ENCODE peak calls at places on chromosome 17, in six cellular contexts. U is HepG2, L is HCT116, R is K562, X is H1, B is GM12878. G is an unnamed sample. For H3K4me1, the result is how much of the 10 kb centered on the place peaks cover.

GRCh38 chr17:10026786-10027046 is 121.6 kb upstream of the RCVRN start:
- DNase-seq in U (no peak), L (no peak), R (no peak), X (no peak), B (no peak), G (no peak)

GRCh38 chr17:17535957-17536356 is 39.8 kb upstream of the RASD1 start:
- DNase-seq in U (no peak), L (no peak), R (no peak), X (no peak), B (no peak), G (no peak)

GRCh38 chr17:65527857-65528591 is 33.4 kb downstream of the AXIN2 start:
- DNase-seq in U (peak), L (no peak), R (no peak), X (no peak), B (no peak), G (no peak)

GRCh38 chr17:30956764-30957374 is 14.0 kb upstream of the RNF135 start:
- DNase-seq in U (no peak), L (no peak), R (no peak), X (no peak), B (no peak), G (no peak)

GRCh38 chr17:64491034-64491860 is 5.6 kb downstream of the POLG2 start:
- DNase-seq in U (peak), L (no peak), R (no peak), X (no peak), B (no peak), G (no peak)

GRCh38 chr17:20008242-20009051 is 712 bp upstream of the SPECC1 start:
- DNase-seq in U (no peak), L (no peak), R (peak), X (no peak), B (no peak), G (no peak)

GRCh38 chr17:28033972-28034714 is 8.3 kb upstream of the NLK start:
- DNase-seq in U (no peak), L (no peak), R (peak), X (no peak), B (no peak), G (no peak)

GRCh38 chr17:48570325-48571023 is 7.7 kb downstream of the HOXB4 start:
- DNase-seq in U (no peak), L (no peak), R (peak), X (no peak), B (no peak), G (no peak)

GRCh38 chr17:77347544-77347943 is 206.8 kb downstream of the SEC14L1 start:
- DNase-seq in U (no peak), L (no peak), R (no peak), X (no peak), B (no peak), G (no peak)

GRCh38 chr17:77344038-77344437 is 203.3 kb downstream of the SEC14L1 start:
- DNase-seq in U (no peak), L (no peak), R (no peak), X (no peak), B (no peak), G (no peak)

GRCh38 chr17:77345260-77345910 is 204.6 kb downstream of the SEC14L1 start:
- DNase-seq in U (no peak), L (no peak), R (no peak), X (no peak), B (no peak), G (no peak)

GRCh38 chr17:77346765-77347164 is 206.0 kb downstream of the SEC14L1 start:
- DNase-seq in U (no peak), L (no peak), R (no peak), X (no peak), B (no peak), G (no peak)

GRCh38 chr17:77343031-77343866 is 202.5 kb downstream of the SEC14L1 start:
- DNase-seq in U (no peak), L (no peak), R (no peak), X (no peak), B (no peak), G (no peak)
- TF ChIP-seq ZNF274 in U (no peak), L (no peak), R (no peak), X (no peak), B (no peak), G (no peak)

GRCh38 chr17:55895112-55895759 is 144.4 kb downstream of the PCTP start:
- DNase-seq in U (no peak), L (no peak), R (no peak), X (no peak), B (no peak), G (no peak)
- H3K9ac ChIP-seq in U (no peak), L (no peak), R (no peak), X (no peak), B (no peak), G (no peak)

DNA sequence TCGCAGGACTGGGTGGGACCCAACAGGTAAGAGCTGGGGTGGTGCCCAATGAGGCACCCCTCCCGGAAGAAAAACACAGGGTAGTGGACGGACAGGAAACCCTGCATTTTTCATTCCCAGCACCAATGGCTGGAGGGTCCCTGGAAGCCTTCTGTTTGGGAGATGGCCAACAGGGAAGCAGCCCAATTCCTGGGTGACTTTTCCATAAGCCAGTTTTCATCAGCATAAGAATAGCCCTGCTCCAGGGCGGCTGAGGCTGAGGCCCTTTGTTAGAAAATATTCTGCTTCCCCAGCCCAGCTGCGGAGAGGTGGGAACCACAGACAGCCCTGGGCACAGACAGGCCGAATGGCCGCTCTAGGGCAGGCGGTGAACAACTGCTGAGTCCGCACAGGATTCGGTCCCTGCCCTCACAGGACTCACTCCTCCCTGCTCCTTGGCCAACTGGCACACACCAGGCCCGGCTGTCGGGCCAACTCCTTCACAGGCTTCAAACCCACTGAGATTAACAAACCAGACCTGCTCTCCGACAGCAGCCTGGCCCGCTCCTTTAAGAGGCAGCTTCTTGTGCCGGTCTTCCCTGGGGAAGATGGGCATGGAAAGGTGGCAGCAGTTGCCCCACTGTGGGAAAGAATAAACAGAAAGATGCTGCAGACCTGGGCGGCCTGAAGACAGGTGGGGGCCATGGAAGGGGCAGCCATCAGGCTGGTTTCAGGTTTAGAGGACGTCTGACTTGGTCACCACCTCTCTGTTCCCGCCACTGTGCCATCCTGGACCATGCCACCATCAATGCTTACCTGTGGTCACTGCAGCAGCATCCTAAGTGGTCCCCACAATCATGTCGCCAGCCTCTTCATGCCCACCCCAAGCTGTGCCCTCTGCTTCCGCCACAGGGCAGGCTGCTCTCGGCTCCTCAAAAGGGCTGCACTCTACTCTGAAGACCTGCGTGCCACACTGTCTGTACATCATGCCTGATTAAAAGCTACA is 10.1 kb downstream of the SMIM5 start:
- DNase-seq in U (no peak), L (no peak), R (no peak), X (peak), B (no peak), G (peak)
- H3K4me1 ChIP-seq in U (under half), L (under half), R (under half), X (under half), B (under half), G (under half)

DNA sequence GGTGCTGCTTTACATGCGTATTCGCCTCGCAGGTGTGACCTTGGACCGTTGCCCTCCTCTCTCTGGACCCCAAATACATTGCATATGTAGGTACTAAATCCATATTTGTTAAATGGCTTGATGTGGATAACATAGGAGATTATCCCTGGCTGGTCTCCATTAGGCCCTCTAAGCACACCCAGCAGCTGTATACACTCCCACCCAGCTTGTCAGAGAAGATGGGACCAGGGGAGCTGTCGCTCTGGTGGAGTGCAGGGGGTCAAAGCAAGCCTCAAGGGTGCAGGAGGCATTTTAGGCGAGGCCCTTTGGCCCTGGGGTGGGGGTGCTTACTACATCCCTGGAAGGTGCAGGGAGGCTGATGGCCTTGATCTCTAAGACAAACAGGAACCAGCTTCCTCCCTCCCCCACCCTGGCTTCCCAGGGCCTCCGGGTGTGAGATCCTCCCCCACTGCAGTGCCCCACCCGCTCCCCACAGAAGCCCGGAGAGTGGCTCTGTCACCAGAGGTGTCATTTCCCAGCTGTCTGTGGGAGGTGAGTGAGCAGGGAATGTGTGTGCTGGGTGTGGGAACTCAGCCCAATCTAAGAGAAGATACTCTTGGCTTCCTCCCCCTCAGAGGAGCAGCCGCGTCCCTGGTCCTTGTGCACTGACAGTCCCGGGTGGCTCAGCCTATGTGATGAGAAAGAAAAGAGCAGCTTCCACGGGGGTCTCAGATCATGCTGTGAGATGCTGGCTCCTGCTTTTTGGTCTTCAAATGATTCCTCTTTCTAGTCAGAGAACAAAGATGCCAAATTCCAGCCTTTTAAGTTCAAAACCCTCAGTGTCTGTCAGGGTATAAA is 1.4 kb upstream of the VAMP2 start:
- DNase-seq in U (no peak), L (no peak), R (peak), X (no peak), B (no peak), G (no peak)
- TF ChIP-seq ZNF274 in U (no peak), L (no peak), R (no peak), X (no peak), B (no peak), G (no peak)

DNA sequence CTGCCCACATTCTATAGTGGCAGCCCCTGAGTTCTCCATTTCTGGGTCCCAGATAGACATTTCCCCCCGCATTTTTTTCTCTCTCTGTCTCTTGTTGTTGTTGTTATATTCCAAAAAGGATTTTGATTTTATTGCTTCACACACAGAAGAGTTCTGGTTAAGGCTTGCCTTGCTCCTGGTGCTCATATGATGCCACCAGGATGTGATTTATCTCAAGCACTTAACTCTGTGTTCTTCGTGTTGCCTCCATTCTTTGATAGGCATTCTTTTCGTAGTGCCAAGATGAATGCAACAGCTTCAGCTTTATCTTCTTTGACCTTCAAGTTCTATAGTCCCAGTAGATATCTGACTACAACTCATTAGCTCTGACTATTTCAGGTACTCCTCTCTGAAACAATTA is 9.1 kb downstream of the ITGA3 start:
- DNase-seq in U (no peak), L (no peak), R (no peak), X (no peak), B (no peak), G (no peak)
- H3K9ac ChIP-seq in U (no peak), L (peak), R (peak), X (no peak), B (no peak), G (no peak)

GRCh38 chr17:38456031-38456815 is 28.0 kb downstream of the ARHGAP23 start:
- DNase-seq in U (no peak), L (no peak), R (no peak), X (no peak), B (no peak), G (no peak)
- H3K4me1 ChIP-seq in U (under half), L (under half), R (under half), X (under half), B (under half), G (under half)

DNA sequence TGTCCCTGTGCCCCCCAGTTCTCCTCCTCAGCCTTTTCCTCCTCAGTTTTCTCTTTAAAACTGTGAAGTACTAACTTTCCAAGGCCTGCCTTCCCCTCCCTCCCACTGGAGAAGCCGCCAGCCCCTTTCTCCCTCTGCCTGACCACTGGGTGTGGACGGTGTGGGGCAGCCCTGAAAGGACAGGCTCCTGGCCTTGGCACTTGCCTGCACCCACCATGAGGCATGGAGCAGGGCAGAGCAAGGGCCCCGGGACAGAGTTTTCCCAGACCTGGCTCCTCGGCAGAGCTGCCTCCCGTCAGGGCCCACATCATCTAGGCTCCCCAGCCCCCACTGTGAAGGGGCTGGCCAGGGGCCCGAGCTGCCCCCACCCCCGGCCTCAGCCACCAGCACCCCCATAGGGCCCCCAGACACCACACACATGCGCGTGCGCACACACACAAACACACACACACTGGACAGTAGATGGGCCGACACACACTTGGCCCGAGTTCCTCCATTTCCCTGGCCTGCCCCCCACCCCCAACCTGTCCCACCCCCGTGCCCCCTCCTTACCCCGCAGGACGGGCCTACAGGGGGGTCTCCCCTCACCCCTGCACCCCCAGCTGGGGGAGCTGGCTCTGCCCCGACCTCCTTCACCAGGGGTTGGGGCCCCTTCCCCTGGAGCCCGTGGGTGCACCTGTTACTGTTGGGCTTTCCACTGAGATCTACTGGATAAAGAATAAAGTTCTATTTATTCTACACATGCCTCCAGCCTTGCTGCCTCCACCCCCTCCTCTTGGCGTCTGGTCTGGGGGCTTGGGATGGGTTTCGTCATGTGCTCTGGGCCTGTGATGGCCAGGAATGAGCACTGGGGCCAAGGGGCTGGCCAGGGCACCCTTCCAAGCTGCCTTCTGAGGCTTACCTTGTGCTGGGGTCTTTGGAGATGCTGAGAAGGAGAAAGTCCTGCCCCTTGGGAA is 7.4 kb downstream of the GJD3 start:
- DNase-seq in U (no peak), L (no peak), R (no peak), X (no peak), B (no peak), G (no peak)
- TF ChIP-seq ZNF274 in U (no peak), L (no peak), R (no peak), X (no peak), B (no peak), G (no peak)

GRCh38 chr17:76149214-76149613 is 8.2 kb upstream of the FOXJ1 start:
- DNase-seq in U (no peak), L (no peak), R (no peak), X (no peak), B (no peak), G (no peak)

GRCh38 chr17:76148015-76148326 is 6.9 kb upstream of the FOXJ1 start:
- DNase-seq in U (no peak), L (no peak), R (no peak), X (no peak), B (no peak), G (no peak)

GRCh38 chr17:76145231-76146052 is 4.4 kb upstream of the FOXJ1 start:
- DNase-seq in U (no peak), L (no peak), R (no peak), X (no peak), B (peak), G (no peak)

GRCh38 chr17:76147211-76148014 is 6.4 kb upstream of the FOXJ1 start:
- DNase-seq in U (peak), L (peak), R (no peak), X (no peak), B (no peak), G (no peak)

DNA sequence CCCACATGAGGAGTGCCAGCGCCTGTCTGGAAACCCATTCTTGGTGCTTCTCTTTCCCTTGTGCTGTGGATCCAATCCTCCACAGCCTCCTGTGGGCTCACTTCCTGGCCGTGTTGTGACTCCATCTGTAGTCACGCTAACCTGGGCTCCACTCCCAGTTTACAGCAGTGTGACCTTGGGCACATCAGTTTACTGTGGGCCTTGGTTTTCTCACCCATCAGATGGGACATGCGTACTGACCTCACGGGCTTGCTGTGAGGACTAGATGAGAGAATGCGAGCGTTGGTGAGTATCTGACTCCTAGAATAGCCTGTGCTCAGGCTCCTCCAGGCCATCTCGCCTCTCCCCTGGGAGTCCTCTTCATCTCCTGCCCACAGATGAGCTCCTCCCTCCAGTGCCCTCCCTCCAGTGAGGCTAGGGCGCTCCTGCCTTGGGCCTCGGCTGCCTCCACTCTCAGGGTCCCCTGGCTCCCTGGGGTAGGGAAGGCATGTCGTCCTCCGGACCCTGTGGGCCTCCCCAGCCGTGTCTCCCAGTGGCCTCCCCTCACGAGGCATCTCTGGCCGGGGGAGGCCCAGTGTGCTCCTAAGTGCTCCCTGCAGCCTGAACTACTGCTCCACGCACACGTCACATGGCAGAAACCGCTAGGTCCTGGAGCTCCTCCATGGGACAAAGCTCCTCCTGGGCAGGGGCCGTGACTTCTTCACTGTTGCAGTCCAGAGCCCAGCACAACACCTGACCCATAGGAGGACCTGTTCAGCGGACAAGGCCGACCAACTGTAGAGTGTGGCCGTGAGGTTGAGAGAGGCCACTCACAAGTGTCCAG is 5.2 kb upstream of the FOXJ1 start:
- DNase-seq in U (no peak), L (no peak), R (no peak), X (no peak), B (no peak), G (no peak)
- H3K9ac ChIP-seq in U (no peak), L (no peak), R (peak), X (no peak), B (peak), G (no peak)

DNA sequence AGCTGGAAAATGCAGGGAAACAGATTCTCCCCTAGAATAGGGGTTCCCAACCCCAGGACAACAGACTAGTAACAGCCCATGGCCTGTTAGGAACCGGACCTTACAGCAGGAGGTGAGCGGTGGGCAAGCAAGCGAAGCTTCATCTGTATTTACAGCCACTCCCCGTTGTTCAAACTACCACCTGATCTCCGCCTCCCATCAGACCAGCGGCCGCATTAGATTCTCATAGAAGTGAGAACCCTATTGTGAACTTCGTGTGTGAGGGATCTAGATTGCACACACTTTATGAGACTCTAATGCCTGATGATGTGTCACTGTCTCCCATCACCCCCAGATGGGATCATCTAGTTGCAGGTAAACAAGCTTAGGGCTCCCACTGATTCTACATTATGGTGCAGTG is 3.5 kb downstream of the CD300LB start:
- DNase-seq in U (no peak), L (no peak), R (no peak), X (no peak), B (no peak), G (no peak)
- H3K4me1 ChIP-seq in U (under half), L (under half), R (under half), X (under half), B (under half), G (under half)

GRCh38 chr17:45756266-45756989 is 27.7 kb upstream of the CRHR1 start:
- DNase-seq in U (no peak), L (no peak), R (no peak), X (no peak), B (no peak), G (no peak)

GRCh38 chr17:45761957-45762565 is 22.1 kb upstream of the CRHR1 start:
- DNase-seq in U (no peak), L (no peak), R (no peak), X (no peak), B (no peak), G (no peak)

GRCh38 chr17:45757431-45758218 is 26.5 kb upstream of the CRHR1 start:
- DNase-seq in U (no peak), L (no peak), R (no peak), X (no peak), B (no peak), G (no peak)

GRCh38 chr17:45758544-45758943 is 25.6 kb upstream of the CRHR1 start:
- DNase-seq in U (no peak), L (no peak), R (no peak), X (no peak), B (no peak), G (no peak)

GRCh38 chr17:45759761-45760160 is 24.4 kb upstream of the CRHR1 start:
- DNase-seq in U (no peak), L (peak), R (peak), X (no peak), B (no peak), G (no peak)
- TF ChIP-seq ZNF274 in U (no peak), L (no peak), R (no peak), X (no peak), B (no peak), G (no peak)